ENCODE peak calls at places on chromosomes 7 and 10, in eight cellular contexts. Z, F, J, X, N, P, S and W are unnamed samples.

GRCh38 chr10:78551184-78552005 is 517.4 kb upstream of the ZMIZ1 start:
- DNase-seq in Z (no peak), F (no peak), J (no peak), X (peak), N (no peak), P (no peak), S (no peak), W (no peak)

GRCh38 chr7:98211221-98211675 is at the start of gene BHLHA15:
- DNase-seq in Z (peak), F (peak), J (no peak), X (peak), N (no peak), P (no peak), S (peak), W (no peak)

GRCh38 chr7:149005427-149006344 is 22.6 kb downstream of the PDIA4 start:
- DNase-seq in Z (peak), F (peak), J (no peak), X (peak), N (peak), P (peak), S (peak), W (peak)

GRCh38 chr10:92284112-92284704 is 6.7 kb downstream of the CPEB3 start:
- DNase-seq in Z (no peak), F (no peak), J (no peak), X (no peak), N (no peak), P (no peak), S (no peak), W (no peak)

GRCh38 chr10:78865518-78865835 is 203.3 kb upstream of the ZMIZ1 start:
- DNase-seq in Z (no peak), F (no peak), J (no peak), X (no peak), N (no peak), P (no peak), S (no peak), W (no peak)

GRCh38 chr7:130420943-130421578 is 19.8 kb downstream of the CEP41 start:
- DNase-seq in Z (no peak), F (no peak), J (no peak), X (no peak), N (peak), P (no peak), S (no peak), W (no peak)

GRCh38 chr10:127880557-127880956 is 12.2 kb downstream of the CLRN3 start:
- DNase-seq in Z (no peak), F (no peak), J (no peak), X (no peak), N (no peak), P (peak), S (no peak), W (no peak)

GRCh38 chr10:58010076-58010475 is 257.6 kb downstream of the IPMK start:
- DNase-seq in Z (no peak), F (no peak), J (no peak), X (no peak), N (no peak), P (no peak), S (no peak), W (no peak)

GRCh38 chr10:59323036-59323459 is 39.3 kb downstream of the FAM13C start:
- DNase-seq in Z (no peak), F (no peak), J (no peak), X (no peak), N (no peak), P (no peak), S (no peak), W (no peak)

GRCh38 chr10:10222288-10222945 is 795.3 kb upstream of the CELF2 start:
- DNase-seq in Z (no peak), F (no peak), J (peak), X (no peak), N (no peak), P (no peak), S (no peak), W (no peak)

GRCh38 chr10:484441-484924 is 205.0 kb downstream of the DIP2C start:
- DNase-seq in Z (no peak), F (peak), J (no peak), X (peak), N (no peak), P (no peak), S (peak), W (peak)

GRCh38 chr10:104329754-104330153 is 8.5 kb downstream of the ITPRIP start:
- DNase-seq in Z (no peak), F (peak), J (peak), X (no peak), N (peak), P (no peak), S (no peak), W (no peak)

GRCh38 chr10:119701861-119702260 is 24.0 kb upstream of the INPP5F start:
- DNase-seq in Z (no peak), F (no peak), J (peak), X (no peak), N (peak), P (no peak), S (no peak), W (no peak)

GRCh38 chr7:23136216-23136615 is 30.6 kb downstream of the KLHL7 start:
- DNase-seq in Z (no peak), F (no peak), J (no peak), X (no peak), N (no peak), P (no peak), S (no peak), W (no peak)

GRCh38 chr10:50932113-50932512 is 46.7 kb upstream of the A1CF start:
- DNase-seq in Z (no peak), F (no peak), J (no peak), X (no peak), N (no peak), P (no peak), S (no peak), W (no peak)

GRCh38 chr10:70759769-70760168 is 25.4 kb downstream of the TBATA start:
- DNase-seq in Z (no peak), F (peak), J (no peak), X (no peak), N (peak), P (no peak), S (no peak), W (no peak)

GRCh38 chr7:6422926-6423632 is 24.7 kb downstream of the DAGLB start:
- DNase-seq in Z (no peak), F (no peak), J (no peak), X (no peak), N (no peak), P (no peak), S (peak), W (no peak)

GRCh38 chr10:13789448-13789829 is 202.7 kb downstream of the PRPF18 start:
- DNase-seq in Z (no peak), F (no peak), J (no peak), X (no peak), N (no peak), P (no peak), S (no peak), W (no peak)

GRCh38 chr10:51892965-51893658 is 193.7 kb upstream of the CSTF2T start:
- DNase-seq in Z (peak), F (no peak), J (peak), X (peak), N (peak), P (no peak), S (no peak), W (no peak)

GRCh38 chr7:102204212-102204611 is 82.5 kb upstream of the SH2B2 start:
- DNase-seq in Z (no peak), F (no peak), J (no peak), X (no peak), N (no peak), P (no peak), S (no peak), W (no peak)

GRCh38 chr10:12193193-12193592 is 2.5 kb downstream of the NUDT5 start:
- DNase-seq in Z (no peak), F (no peak), J (no peak), X (no peak), N (peak), P (no peak), S (no peak), W (no peak)

GRCh38 chr10:44673245-44673999 is 237.7 kb upstream of the TMEM72 start:
- DNase-seq in Z (no peak), F (no peak), J (no peak), X (no peak), N (no peak), P (no peak), S (no peak), W (no peak)

GRCh38 chr10:34746094-34746493 is 69.0 kb downstream of the PARD3 start:
- DNase-seq in Z (no peak), F (no peak), J (no peak), X (no peak), N (peak), P (no peak), S (peak), W (no peak)
- TF ChIP-seq CTCF in Z (no peak), F (no peak), J (peak), X (no peak), N (peak), P (no peak), S (peak), W (no peak)

GRCh38 chr7:1964556-1964912 is 268.2 kb downstream of the MAD1L1 start:
- DNase-seq in Z (no peak), F (no peak), J (no peak), X (no peak), N (no peak), P (no peak), S (no peak), W (no peak)

GRCh38 chr7:1966631-1967200 is 266.0 kb downstream of the MAD1L1 start:
- DNase-seq in Z (no peak), F (peak), J (no peak), X (no peak), N (no peak), P (no peak), S (no peak), W (no peak)

GRCh38 chr7:1965579-1966294 is 267.0 kb downstream of the MAD1L1 start:
- DNase-seq in Z (no peak), F (no peak), J (no peak), X (no peak), N (no peak), P (peak), S (peak), W (no peak)

GRCh38 chr7:1963575-1963974 is 269.2 kb downstream of the MAD1L1 start:
- DNase-seq in Z (no peak), F (no peak), J (no peak), X (no peak), N (no peak), P (no peak), S (no peak), W (no peak)

GRCh38 chr7:1964913-1965578 is 267.7 kb downstream of the MAD1L1 start:
- DNase-seq in Z (no peak), F (no peak), J (no peak), X (no peak), N (no peak), P (no peak), S (no peak), W (no peak)
- H3K27ac ChIP-seq in Z (no peak), F (no peak), J (no peak), X (no peak), N (no peak), P (no peak), S (no peak), W (no peak)

GRCh38 chr7:142614116-142614515 is 135.2 kb upstream of the PRSS1 start:
- DNase-seq in Z (no peak), F (no peak), J (no peak), X (no peak), N (no peak), P (no peak), S (no peak), W (no peak)
- TF ChIP-seq CTCF in Z (no peak), F (no peak), J (no peak), X (no peak), N (no peak), P (no peak), S (no peak), W (no peak)

GRCh38 chr7:80781561-80781979 is 137.3 kb downstream of the SEMA3C start:
- DNase-seq in Z (no peak), F (no peak), J (peak), X (peak), N (peak), P (peak), S (no peak), W (no peak)
- H3K27ac ChIP-seq in Z (peak), F (peak), J (no peak), X (no peak), N (peak), P (peak), S (no peak), W (peak)

GRCh38 chr10:80168679-80169380 is 36.3 kb downstream of the PLAC9 start:
- DNase-seq in Z (no peak), F (peak), J (no peak), X (peak), N (no peak), P (no peak), S (no peak), W (no peak)
- TF ChIP-seq CTCF in Z (no peak), F (peak), J (peak), X (peak), N (no peak), P (no peak), S (peak), W (peak)